ENCODE peak calls at places on chromosomes 4 and X, in ten cellular contexts. Z is NT2/D1; F is OCI-LY7; K is CD8-positive, alpha-beta memory T cell; Y is endothelial cell of umbilical vein; A is naive thymus-derived CD4-positive, alpha-beta T cell; W is tibial artery; I is psoas muscle; O is spleen; T is cardiac muscle cell. R is an unnamed sample. For H3K9me3, the result is how much of the 10 kb centered on the place peaks cover.

GRCh38 chrX:50470103-50471031 is at the start of gene DGKK:
- DNase-seq in I (no peak), T (peak), K (no peak), Z (peak), A (no peak), Y (no peak), O (peak), W (no peak), F (no peak), R (no peak)

GRCh38 chrX:101482296-101482695 is 3.0 kb upstream of the ARMCX4 start:
- DNase-seq in A (no peak), T (no peak), O (no peak), Y (no peak), I (no peak), F (no peak), Z (no peak), K (no peak), W (no peak), R (no peak)

GRCh38 chr4:3677671-3678070 is 88.5 kb upstream of the ADRA2C start:
- DNase-seq in K (no peak), Y (no peak), F (peak), T (no peak), W (no peak), Z (no peak), A (no peak), I (no peak), O (peak), R (no peak)

GRCh38 chrX:45903781-45904201 is 641.4 kb downstream of the ZNF674 start:
- DNase-seq in F (no peak), W (no peak), T (no peak), A (no peak), Z (no peak), I (no peak), O (no peak), K (no peak), Y (peak), R (no peak)

GRCh38 chr4:2768921-2769336 is 12.8 kb upstream of the TNIP2 start:
- DNase-seq in A (no peak), K (no peak), Z (no peak), Y (no peak), I (no peak), O (peak), T (no peak), W (no peak), F (no peak), R (peak)

GRCh38 chrX:7316280-7316679 is 168.3 kb upstream of the PUDP start:
- DNase-seq in W (no peak), A (no peak), K (no peak), T (no peak), Z (no peak), F (no peak), O (no peak), I (no peak), Y (no peak), R (no peak)

GRCh38 chr4:22474636-22475310 is 41.1 kb downstream of the ADGRA3 start:
- DNase-seq in W (no peak), Z (no peak), F (no peak), K (no peak), I (no peak), O (no peak), Y (peak), T (no peak), A (no peak), R (no peak)

GRCh38 chr4:172950990-172951389 is 217.6 kb upstream of the GALNT7 start:
- DNase-seq in W (no peak), I (no peak), A (no peak), F (no peak), Y (no peak), T (no peak), O (no peak), Z (no peak), K (no peak), R (no peak)

GRCh38 chr4:142697928-142698327 is 148.2 kb downstream of the INPP4B start:
- DNase-seq in T (no peak), Y (no peak), A (no peak), I (no peak), F (no peak), O (no peak), Z (no peak), W (no peak), K (no peak), R (no peak)

GRCh38 chr4:150327262-150327780 is 249.1 kb downstream of the DCLK2 start:
- DNase-seq in T (no peak), I (no peak), A (no peak), O (no peak), W (no peak), Y (no peak), K (no peak), F (no peak), Z (no peak), R (no peak)

GRCh38 chr4:25859429-25860148 is 3.2 kb downstream of the SEL1L3 start:
- DNase-seq in T (no peak), Y (peak), F (peak), O (no peak), I (no peak), A (peak), Z (no peak), K (peak), W (no peak), R (no peak)

DNA sequence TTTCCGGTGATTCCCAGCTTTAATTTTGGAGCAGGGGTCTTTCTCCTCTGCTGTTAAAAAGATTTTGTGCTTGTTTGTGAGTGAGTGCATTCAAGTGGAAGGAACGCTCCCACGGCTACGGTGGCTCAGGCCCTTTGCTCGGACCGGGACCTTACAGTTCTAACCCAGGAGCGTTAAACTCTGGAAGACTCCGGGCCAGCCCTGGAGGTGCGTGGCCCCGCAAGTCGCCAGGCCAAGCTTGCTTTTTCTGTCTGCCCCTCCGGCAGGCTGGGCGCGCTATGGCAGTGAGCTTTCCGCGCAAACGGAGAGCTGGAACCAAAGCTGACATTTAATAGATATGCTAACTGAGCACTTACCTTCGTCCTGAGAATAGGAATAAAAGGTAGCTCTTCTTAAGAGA is 18.3 kb upstream of the PITX2 start:
- DNase-seq in Z (no peak), F (no peak), A (no peak), W (no peak), Y (no peak), O (peak), T (no peak), I (no peak), K (no peak), R (no peak)
- H3K9me3 ChIP-seq in Z (under half), F (under half), A (under half), W (under half), Y (under half), O (under half), T (under half), I (under half), K (under half), R (under half)

DNA sequence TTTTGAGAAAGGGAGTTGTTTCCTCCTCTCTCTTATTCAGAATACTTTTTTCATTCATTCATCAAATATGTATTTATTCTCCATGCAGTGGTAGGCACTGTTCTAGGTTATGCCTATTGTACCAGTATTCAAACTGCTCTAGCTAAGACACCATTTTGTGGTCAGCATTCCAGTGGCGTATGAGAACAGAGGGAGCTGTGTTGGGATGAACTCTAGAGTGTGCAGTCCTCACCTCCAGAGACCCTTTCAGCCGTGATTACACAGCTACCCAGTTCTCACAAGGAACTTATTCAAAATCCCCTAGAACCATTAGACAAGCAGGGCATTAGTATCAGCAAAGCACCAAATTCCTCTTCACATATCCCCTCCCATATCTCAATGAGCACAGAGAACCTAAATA is 4.2 kb downstream of the TLR1 start:
- DNase-seq in Y (no peak), O (no peak), W (no peak), I (no peak), K (no peak), F (no peak), T (no peak), Z (no peak), A (no peak), R (no peak)
- H3K9me3 ChIP-seq in Y (under half), O (half or more), W (under half), I (under half), K (under half), F (under half), T (under half), Z (under half), A (half or more), R (under half)

GRCh38 chr4:14465498-14465897 is 536.8 kb upstream of the CPEB2 start:
- DNase-seq in T (no peak), I (no peak), A (no peak), Z (no peak), O (no peak), W (no peak), F (no peak), Y (no peak), K (no peak), R (no peak)

DNA sequence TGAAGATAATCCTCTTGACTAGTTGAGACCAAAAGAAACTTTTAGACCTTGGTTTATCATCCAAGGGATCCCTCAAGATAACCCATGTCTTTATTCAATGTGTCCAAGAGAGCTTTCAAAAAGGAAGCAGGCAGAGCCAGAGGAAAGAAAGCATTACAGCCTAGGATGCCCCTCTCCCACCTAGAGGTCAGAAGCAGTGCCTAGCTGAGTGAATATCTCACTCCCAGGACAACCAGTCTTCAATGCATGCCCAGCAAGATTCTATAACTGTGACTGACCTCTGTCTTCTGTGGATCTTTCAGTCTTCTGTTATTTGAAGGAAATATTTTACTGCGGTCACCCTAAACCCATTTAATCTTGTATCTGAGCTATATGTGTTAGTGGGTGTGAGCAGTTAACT is 537.2 kb upstream of the CPEB2 start:
- DNase-seq in K (no peak), A (no peak), F (no peak), W (no peak), Z (no peak), T (no peak), O (no peak), Y (no peak), I (no peak), R (no peak)
- H3K9me3 ChIP-seq in K (under half), A (under half), F (under half), W (under half), Z (under half), T (under half), O (under half), Y (under half), I (under half), R (under half)

GRCh38 chrX:69551421-69552009 is 47.4 kb downstream of the NALF2 start:
- DNase-seq in Y (no peak), I (no peak), F (no peak), K (no peak), A (no peak), T (no peak), O (no peak), Z (no peak), W (no peak), R (no peak)
- H3K9me3 ChIP-seq in Y (under half), I (under half), F (under half), K (under half), A (under half), T (under half), O (under half), Z (under half), W (under half), R (under half)

GRCh38 chr4:189533603-189534002 is 407.1 kb upstream of the FRG1 start:
- DNase-seq in Y (no peak), K (no peak), W (no peak), A (no peak), T (no peak), F (no peak), I (no peak), O (no peak), Z (no peak), R (no peak)
- H3K9me3 ChIP-seq in Y (under half), K (under half), W (under half), A (under half), T (under half), F (under half), I (under half), O (under half), Z (under half), R (under half)

GRCh38 chrX:153060095-153060445 is 3.8 kb downstream of the PNMA3 start:
- DNase-seq in Y (no peak), A (no peak), K (no peak), I (no peak), F (no peak), T (no peak), O (no peak), W (no peak), Z (no peak), R (no peak)
- H3K9me3 ChIP-seq in Y (under half), A (under half), K (under half), I (under half), F (under half), T (under half), O (under half), W (under half), Z (under half), R (under half)

GRCh38 chrX:141960573-141960972 is 56.9 kb downstream of the MAGEC1 start:
- DNase-seq in F (no peak), I (no peak), O (no peak), K (no peak), A (no peak), W (no peak), T (no peak), Y (peak), Z (no peak), R (no peak)
- H3K9me3 ChIP-seq in F (under half), I (under half), O (under half), K (under half), A (under half), W (under half), T (under half), Y (under half), Z (under half), R (under half)

DNA sequence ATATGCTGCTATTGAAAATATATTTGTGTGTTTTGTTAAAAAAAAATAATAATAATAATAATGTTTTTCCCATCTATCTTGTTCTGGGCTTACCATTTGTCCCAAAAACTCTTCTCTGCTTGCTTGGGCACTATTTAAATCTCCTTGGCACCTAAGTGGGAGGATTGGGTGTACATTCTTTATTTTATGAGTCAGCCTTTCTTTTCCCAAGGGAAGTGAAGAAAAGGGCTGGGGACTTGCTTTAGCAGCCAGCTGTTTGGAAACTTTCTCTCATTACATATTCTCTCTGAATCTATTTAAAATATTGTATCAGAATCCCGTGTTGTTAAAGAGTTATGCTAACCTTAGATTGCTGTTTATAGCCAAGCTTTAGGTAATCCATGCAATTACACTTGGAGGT is 2332.4 kb downstream of the ARAP2 start:
- DNase-seq in O (no peak), I (no peak), K (no peak), T (no peak), F (no peak), Z (no peak), W (no peak), Y (no peak), A (no peak), R (no peak)
- H3K9me3 ChIP-seq in O (under half), I (under half), K (under half), T (under half), F (under half), Z (under half), W (under half), Y (under half), A (under half), R (under half)

R was measured in aorta.